ENCODE peak calls at places on chromosomes 2 and 18, in four cellular contexts. F is C1 segment of cervical spinal cord; K is activated effector memory CD4-positive, alpha-beta T cell treated with anti-CD3 and anti-CD28 coated beads, Interleukin-2, amount 50 U/mL, for 16 hours; D is NCI-H69. C is an unnamed sample.

GRCh38 chr2:161662373-161662772 is 38.2 kb downstream of the SLC4A10 start:
- DNase-seq in F (no peak), D (no peak), K (no peak), C (no peak)

GRCh38 chr18:34959211-34959829 is 81.9 kb upstream of the MAPRE2 start:
- DNase-seq in K (no peak), F (no peak), D (no peak), C (no peak)

GRCh38 chr2:22253171-22253570 is 1129.4 kb downstream of the TDRD15 start:
- DNase-seq in D (no peak), K (no peak), F (no peak), C (no peak)

GRCh38 chr2:164913640-164914346 is 41.5 kb downstream of the SLC38A11 start:
- DNase-seq in F (no peak), K (no peak), D (no peak), C (no peak)

GRCh38 chr2:144836635-144837350 is 316.9 kb upstream of the ZEB2 start:
- DNase-seq in K (no peak), F (no peak), D (no peak), C (no peak)

GRCh38 chr2:196566969-196567666 is 72.4 kb upstream of the CCDC150 start:
- DNase-seq in D (peak; percentile 83), F (no peak), K (no peak), C (no peak)

GRCh38 chr2:102200539-102200938 is 13.7 kb downstream of the IL1RL2 start:
- DNase-seq in D (no peak), K (no peak), F (no peak), C (no peak)

GRCh38 chr2:20561703-20562454 is 89.0 kb downstream of the HS1BP3 start:
- DNase-seq in K (no peak), F (no peak), D (no peak), C (no peak)

GRCh38 chr2:133389569-133389968 is 178.7 kb downstream of the NCKAP5 start:
- DNase-seq in K (no peak), D (peak; percentile 18), F (no peak), C (no peak)

GRCh38 chr18:79868168-79868784 is 70.5 kb downstream of the KCNG2 start:
- DNase-seq in F (no peak), D (no peak), K (peak; percentile 46), C (no peak)

C was measured in amygdala.